ENCODE peak calls at places on chromosomes 3 and 15, in six cellular contexts. G, W, F, X, M and T are unnamed samples.

GRCh38 chr15:92817339-92817886 is 82.7 kb upstream of the CHD2 start:
- DNase-seq in G (no peak), W (no peak), F (no peak), X (no peak), M (no peak), T (no peak)

GRCh38 chr3:11844891-11845290 is 1.8 kb downstream of the TAMM41 start:
- DNase-seq in G (no peak), W (no peak), F (no peak), X (no peak), M (no peak), T (no peak)

GRCh38 chr15:45704329-45705249 is 69.8 kb downstream of the SQOR start:
- DNase-seq in G (no peak), W (no peak), F (peak), X (no peak), M (peak), T (peak)

GRCh38 chr3:106913111-106913698 is 464.0 kb upstream of the CCDC54 start:
- DNase-seq in G (no peak), W (no peak), F (no peak), X (no peak), M (no peak), T (no peak)

GRCh38 chr3:114953215-114953799 is 193.8 kb downstream of the ZBTB20 start:
- DNase-seq in G (no peak), W (no peak), F (no peak), X (no peak), M (no peak), T (no peak)

GRCh38 chr3:158249183-158249582 is 139.3 kb downstream of the RSRC1 start:
- DNase-seq in G (no peak), W (no peak), F (no peak), X (no peak), M (no peak), T (no peak)

GRCh38 chr3:43389388-43390254 is 103.3 kb downstream of the SNRK start:
- DNase-seq in G (no peak), W (peak), F (peak), X (peak), M (no peak), T (no peak)

GRCh38 chr3:24843955-24844354 is 349.3 kb upstream of the THRB start:
- DNase-seq in G (no peak), W (no peak), F (no peak), X (no peak), M (no peak), T (no peak)

GRCh38 chr3:123390865-123391613 is 57.9 kb downstream of the ADCY5 start:
- DNase-seq in G (no peak), W (no peak), F (peak), X (no peak), M (peak), T (no peak)

GRCh38 chr3:134334231-134334900 is 39.9 kb downstream of the AMOTL2 start:
- DNase-seq in G (no peak), W (no peak), F (no peak), X (no peak), M (no peak), T (no peak)

GRCh38 chr3:139588450-139588849 is 48.9 kb upstream of the RBP1 start:
- DNase-seq in G (peak), W (peak), F (no peak), X (peak), M (no peak), T (no peak)

GRCh38 chr3:96814581-96815567 is at the start of gene EPHA6:
- DNase-seq in G (no peak), W (no peak), F (no peak), X (no peak), M (no peak), T (peak)

GRCh38 chr15:39357478-39358268 is 223.2 kb upstream of the THBS1 start:
- DNase-seq in G (no peak), W (no peak), F (no peak), X (no peak), M (no peak), T (no peak)

GRCh38 chr3:142056656-142057330 is 92.6 kb downstream of the TFDP2 start:
- DNase-seq in G (no peak), W (no peak), F (no peak), X (no peak), M (no peak), T (no peak)

GRCh38 chr3:4735243-4735642 is 242.1 kb downstream of the ITPR1 start:
- DNase-seq in G (no peak), W (no peak), F (no peak), X (no peak), M (no peak), T (no peak)

GRCh38 chr3:171974986-171975837 is 64.2 kb upstream of the FNDC3B start:
- DNase-seq in G (no peak), W (no peak), F (peak), X (no peak), M (no peak), T (no peak)

GRCh38 chr3:120689395-120689794 is 7.4 kb upstream of the HGD start:
- DNase-seq in G (no peak), W (no peak), F (no peak), X (no peak), M (no peak), T (no peak)

GRCh38 chr3:167644611-167645010 is 9.1 kb downstream of the WDR49 start:
- DNase-seq in G (no peak), W (no peak), F (no peak), X (no peak), M (no peak), T (no peak)

GRCh38 chr3:100260081-100260684 is 609 bp upstream of the TBC1D23 start:
- DNase-seq in G (no peak), W (no peak), F (peak), X (no peak), M (peak), T (no peak)

GRCh38 chr3:193921480-193921879 is 214.5 kb upstream of the HES1 start:
- DNase-seq in G (no peak), W (no peak), F (no peak), X (no peak), M (no peak), T (no peak)

GRCh38 chr3:30245805-30246622 is 360.4 kb upstream of the TGFBR2 start:
- DNase-seq in G (no peak), W (no peak), F (no peak), X (no peak), M (no peak), T (no peak)

GRCh38 chr15:65336767-65337435 is 32.4 kb downstream of the RNU5B-1 start:
- DNase-seq in G (no peak), W (no peak), F (no peak), X (no peak), M (no peak), T (peak)

GRCh38 chr15:80584973-80585372 is 110.1 kb upstream of the ABHD17C start:
- DNase-seq in G (no peak), W (no peak), F (no peak), X (no peak), M (no peak), T (no peak)

GRCh38 chr3:42220436-42220835 is 45.5 kb downstream of the CCK start:
- DNase-seq in G (no peak), W (no peak), F (no peak), X (no peak), M (no peak), T (no peak)

GRCh38 chr15:86278586-86278985 is 198.9 kb downstream of the AGBL1 start:
- DNase-seq in G (no peak), W (no peak), F (no peak), X (no peak), M (no peak), T (no peak)

GRCh38 chr15:98443483-98443882 is 204.9 kb upstream of the IGF1R start:
- DNase-seq in G (no peak), W (peak), F (no peak), X (no peak), M (no peak), T (no peak)

GRCh38 chr3:114362815-114363214 is 69.0 kb downstream of the TIGIT start:
- DNase-seq in G (peak), W (no peak), F (no peak), X (peak), M (no peak), T (no peak)

GRCh38 chr3:129555176-129555575 is 12.2 kb downstream of the H1-8 start:
- DNase-seq in G (no peak), W (no peak), F (no peak), X (no peak), M (peak), T (no peak)

GRCh38 chr15:67178569-67179210 is 75.8 kb downstream of the AAGAB start:
- DNase-seq in G (no peak), W (no peak), F (peak), X (peak), M (no peak), T (no peak)

GRCh38 chr3:154458560-154458959 is 28.6 kb upstream of the GPR149 start:
- DNase-seq in G (no peak), W (no peak), F (no peak), X (no peak), M (no peak), T (no peak)

GRCh38 chr15:61115679-61116078 is 113.4 kb downstream of the RORA start:
- DNase-seq in G (no peak), W (no peak), F (peak), X (no peak), M (no peak), T (no peak)

GRCh38 chr3:186442162-186442561 is 80.1 kb upstream of the DGKG start:
- DNase-seq in G (no peak), W (peak), F (no peak), X (no peak), M (no peak), T (no peak)

GRCh38 chr15:38651328-38652038 is 86.9 kb upstream of the RASGRP1 start:
- DNase-seq in G (no peak), W (no peak), F (no peak), X (no peak), M (no peak), T (no peak)

GRCh38 chr15:62021991-62022600 is 38.2 kb downstream of the VPS13C start:
- DNase-seq in G (peak), W (no peak), F (no peak), X (peak), M (no peak), T (no peak)

GRCh38 chr15:68730491-68731317 is 90.0 kb downstream of the ANP32A start:
- DNase-seq in G (peak), W (no peak), F (peak), X (peak), M (no peak), T (peak)
- H3K4me3 ChIP-seq in G (no peak), W (no peak), F (no peak), X (no peak), M (no peak), T (no peak)

DNA sequence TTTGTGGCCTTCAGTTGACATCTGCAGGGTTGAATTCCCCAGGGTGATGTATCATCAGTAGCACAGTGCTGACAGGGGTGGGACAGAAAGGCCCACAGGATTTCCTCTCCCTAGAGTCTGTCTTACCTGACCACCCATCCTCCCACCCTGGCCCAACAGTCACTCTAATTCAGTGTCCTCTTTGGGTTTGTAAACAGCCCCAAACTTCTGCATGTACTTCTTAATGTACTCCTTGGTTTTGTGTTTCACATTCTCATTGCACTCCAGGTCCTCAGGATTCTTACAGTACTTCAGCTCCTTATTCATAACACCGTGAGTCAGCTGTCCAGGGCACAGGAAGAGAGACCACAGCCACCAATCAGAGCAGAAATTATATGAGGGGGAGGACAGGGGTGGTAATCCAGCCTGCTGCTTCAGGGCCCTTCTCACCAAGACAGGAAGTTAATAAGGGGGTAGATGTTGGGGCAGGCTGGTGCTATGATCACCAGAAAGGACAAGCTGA is 37.5 kb downstream of the NBEAL2 start:
- DNase-seq in G (no peak), W (no peak), F (no peak), X (peak), M (no peak), T (no peak)
- H3K27ac ChIP-seq in G (no peak), W (no peak), F (no peak), X (no peak), M (peak), T (no peak)

GRCh38 chr3:39531681-39532080 is 64.2 kb downstream of the MOBP start:
- DNase-seq in G (peak), W (no peak), F (no peak), X (peak), M (no peak), T (no peak)

GRCh38 chr3:39533226-39533625 is 65.7 kb downstream of the MOBP start:
- DNase-seq in G (no peak), W (no peak), F (no peak), X (no peak), M (no peak), T (no peak)

GRCh38 chr3:39529551-39529950 is 62.1 kb downstream of the MOBP start:
- DNase-seq in G (no peak), W (no peak), F (no peak), X (no peak), M (no peak), T (no peak)

GRCh38 chr3:39531066-39531465 is 63.6 kb downstream of the MOBP start:
- DNase-seq in G (no peak), W (no peak), F (no peak), X (no peak), M (no peak), T (no peak)

GRCh38 chr3:39532777-39533176 is 65.3 kb downstream of the MOBP start:
- DNase-seq in G (no peak), W (no peak), F (no peak), X (no peak), M (no peak), T (no peak)
- TF ChIP-seq CTCF in G (no peak), W (no peak), F (no peak), X (no peak), M (no peak), T (no peak)

GRCh38 chr15:43046484-43046883 is 59.4 kb downstream of the UBR1 start:
- DNase-seq in G (no peak), W (no peak), F (no peak), X (no peak), M (no peak), T (no peak)

GRCh38 chr15:43042885-43043284 is 63.0 kb downstream of the UBR1 start:
- DNase-seq in G (no peak), W (no peak), F (no peak), X (no peak), M (no peak), T (no peak)
- H3K4me3 ChIP-seq in G (no peak), W (no peak), F (no peak), X (no peak), M (no peak), T (no peak)